ENCODE peak calls at places on chromosomes 3 and 15, in four cellular contexts. Y, W, E and O are unnamed samples.

GRCh38 chr3:127196002-127196401 is 3.1 kb downstream of the PRR23E start:
- DNase-seq in Y (no peak), W (no peak), E (no peak), O (no peak)

GRCh38 chr3:11290743-11291680 is 18.8 kb downstream of the ATG7 start:
- DNase-seq in Y (peak; percentile 62), W (no peak), E (no peak), O (no peak)

GRCh38 chr3:133995264-133995663 is 34.5 kb downstream of the SLCO2A1 start:
- DNase-seq in Y (no peak), W (no peak), E (no peak), O (no peak)

GRCh38 chr15:40282870-40283614 is at the start of gene ANKRD63:
- DNase-seq in Y (peak; percentile 72), W (no peak), E (no peak), O (no peak)

GRCh38 chr3:123483146-123483545 is 34.3 kb upstream of the ADCY5 start:
- DNase-seq in Y (no peak), W (no peak), E (no peak), O (no peak)

GRCh38 chr3:189324538-189325138 is 152.9 kb downstream of the TPRG1 start:
- DNase-seq in Y (no peak), W (peak; percentile 99), E (peak; percentile 85), O (peak; percentile 99)

GRCh38 chr3:5055352-5056004 is 66.6 kb upstream of the ARL8B start:
- DNase-seq in Y (no peak), W (no peak), E (no peak), O (no peak)

GRCh38 chr15:92510163-92510882 is 116.6 kb downstream of the ST8SIA2 start:
- DNase-seq in Y (no peak), W (no peak), E (no peak), O (no peak)

GRCh38 chr3:12188681-12189287 is 30.1 kb upstream of the TIMP4 start:
- DNase-seq in Y (no peak), W (no peak), E (no peak), O (no peak)

GRCh38 chr3:17372811-17373210 is 369.6 kb downstream of the TBC1D5 start:
- DNase-seq in Y (no peak), W (no peak), E (peak; percentile 3), O (no peak)

GRCh38 chr15:28098766-28099554 is at the start of gene OCA2:
- DNase-seq in Y (peak; percentile 94), W (no peak), E (peak; percentile 51), O (no peak)

GRCh38 chr3:11803977-11804903 is 42.4 kb downstream of the TAMM41 start:
- DNase-seq in Y (peak; percentile 61), W (peak; percentile 35), E (peak; percentile 51), O (peak; percentile 18)

GRCh38 chr3:171654809-171655208 is 155.5 kb downstream of the PLD1 start:
- DNase-seq in Y (no peak), W (no peak), E (no peak), O (no peak)

GRCh38 chr3:194308635-194309213 is 42.4 kb downstream of the CPN2 start:
- DNase-seq in Y (no peak), W (no peak), E (no peak), O (no peak)

GRCh38 chr3:172749201-172749965 is 1.1 kb upstream of the ECT2 start:
- DNase-seq in Y (no peak), W (peak; percentile 90), E (peak; percentile 88), O (peak; percentile 91)

GRCh38 chr15:100373037-100373896 is 31.5 kb upstream of the ADAMTS17 start:
- DNase-seq in Y (no peak), W (no peak), E (no peak), O (no peak)

GRCh38 chr3:37593796-37594195 is 267.9 kb upstream of the CTDSPL start:
- DNase-seq in Y (no peak), W (no peak), E (no peak), O (no peak)

GRCh38 chr3:107956991-107957467 is 133.8 kb downstream of the CD47 start:
- DNase-seq in Y (no peak), W (no peak), E (no peak), O (no peak)

GRCh38 chr15:52162260-52162659 is 28.9 kb downstream of the GNB5 start:
- DNase-seq in Y (no peak), W (no peak), E (no peak), O (no peak)

GRCh38 chr3:52838561-52839267 is 3.9 kb upstream of the MUSTN1 start:
- DNase-seq in Y (no peak), W (no peak), E (no peak), O (no peak)

GRCh38 chr3:38640661-38641441 is 8.6 kb downstream of the SCN5A start:
- DNase-seq in Y (no peak), W (no peak), E (no peak), O (no peak)

GRCh38 chr3:47117803-47118364 is 46.0 kb downstream of the SETD2 start:
- DNase-seq in Y (no peak), W (no peak), E (no peak), O (no peak)

GRCh38 chr3:62046326-62046725 is 327.0 kb downstream of the FEZF2 start:
- DNase-seq in Y (no peak), W (no peak), E (no peak), O (no peak)

GRCh38 chr15:66673410-66674322 is 28.4 kb upstream of the SMAD6 start:
- DNase-seq in Y (peak; percentile 94), W (peak; percentile 60), E (no peak), O (no peak)

GRCh38 chr3:45464336-45464809 is 76.0 kb downstream of the LARS2 start:
- DNase-seq in Y (peak; percentile 73), W (no peak), E (no peak), O (no peak)

GRCh38 chr3:9793161-9793781 is 389 bp downstream of the ARPC4 start:
- DNase-seq in Y (peak; percentile 56), W (no peak), E (peak; percentile 28), O (no peak)

GRCh38 chr15:31974855-31975421 is 55.4 kb upstream of the CHRNA7 start:
- DNase-seq in Y (peak; percentile 47), W (no peak), E (peak; percentile 25), O (no peak)

GRCh38 chr3:39809995-39810595 is 686 bp downstream of the MYRIP start:
- DNase-seq in Y (no peak), W (no peak), E (no peak), O (no peak)

GRCh38 chr15:63977102-63977501 is 69.2 kb downstream of the DAPK2 start:
- DNase-seq in Y (no peak), W (no peak), E (no peak), O (no peak)

GRCh38 chr3:152305075-152305474 is 36.3 kb downstream of the MBNL1 start:
- DNase-seq in Y (no peak), W (no peak), E (no peak), O (no peak)

GRCh38 chr3:190506271-190506670 is 7.6 kb upstream of the IL1RAP start:
- DNase-seq in Y (no peak), W (no peak), E (no peak), O (no peak)

GRCh38 chr3:132722165-132723023 is at the start of gene NPHP3:
- DNase-seq in Y (peak; percentile 94), W (peak; percentile 86), E (peak; percentile 84), O (peak; percentile 67)
- TF ChIP-seq CTCF in Y (no peak), W (peak; percentile 3), E (peak; percentile 15), O (no peak)

DNA sequence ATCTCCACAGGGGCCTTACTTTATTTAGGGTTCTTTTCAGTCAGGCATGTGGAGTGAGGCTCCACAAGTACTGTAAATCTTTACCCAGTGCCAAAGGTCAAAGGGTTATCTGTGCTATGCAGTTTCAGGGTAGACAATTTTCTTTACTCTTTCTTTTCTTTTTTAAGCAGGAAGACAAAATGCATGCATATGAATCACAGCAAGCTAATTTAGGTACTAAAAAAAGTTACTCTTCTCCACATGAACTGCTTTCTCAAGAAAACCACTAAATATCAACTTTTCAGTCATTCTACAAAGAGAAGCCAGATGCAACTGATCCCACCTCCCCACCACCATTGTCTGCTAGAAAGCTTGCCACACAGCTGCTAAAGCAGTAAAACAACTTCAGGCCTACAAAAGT is 73.3 kb upstream of the PYGO1 start:
- DNase-seq in Y (no peak), W (no peak), E (peak; percentile 69), O (no peak)
- TF ChIP-seq TCF7L2 in Y (no peak), W (no peak), E (no peak), O (no peak)

DNA sequence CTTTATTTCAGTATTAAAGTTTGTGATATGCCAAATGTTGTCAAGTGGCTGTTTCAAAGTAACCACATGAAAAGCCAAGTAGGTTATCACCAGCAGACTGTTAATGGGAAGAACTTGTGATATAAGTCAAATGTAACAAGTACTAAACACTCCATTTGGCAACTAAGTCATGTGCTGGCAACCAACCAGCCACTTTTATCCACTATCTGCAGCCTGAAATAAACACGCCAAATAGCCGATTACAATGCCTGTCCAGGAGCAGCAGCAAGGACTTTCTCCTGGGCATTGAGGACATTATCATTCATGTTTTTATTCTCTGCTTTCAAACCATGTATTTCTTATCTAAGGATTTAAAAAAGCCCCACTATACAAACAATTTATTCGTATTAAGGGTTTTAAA is 448.8 kb downstream of the ERC2 start:
- DNase-seq in Y (no peak), W (no peak), E (no peak), O (no peak)
- TF ChIP-seq SIN3A in Y (no peak), W (no peak), E (no peak), O (no peak)

GRCh38 chr3:141728355-141728892 is 9.7 kb upstream of the RNF7 start:
- DNase-seq in Y (no peak), W (no peak), E (peak; percentile 95), O (no peak)
- TF ChIP-seq CTCF in Y (no peak), W (no peak), E (peak; percentile 48), O (no peak)